ENCODE peak calls at places on chromosomes 2 and 18, in five cellular contexts. One of them, this sample, is unnamed.

GRCh38 chr18:67608909-67609308 is 92.4 kb upstream of the DSEL start:
- DNase-seq in epithelial cell of esophagus: no peak
- DNase-seq in body of pancreas: no peak
- DNase-seq in CD8-positive, alpha-beta T cell: no peak
- DNase-seq in HFF-Myc: no peak
- DNase-seq in this sample: peak; percentile 7

GRCh38 chr18:10298346-10298745 is 156.1 kb upstream of the APCDD1 start:
- DNase-seq in CD8-positive, alpha-beta T cell: no peak
- DNase-seq in body of pancreas: no peak
- DNase-seq in epithelial cell of esophagus: no peak
- DNase-seq in HFF-Myc: no peak
- DNase-seq in this sample: no peak

GRCh38 chr18:10526211-10526949 is 553 bp downstream of the NAPG start:
- DNase-seq in epithelial cell of esophagus: peak; percentile 54
- DNase-seq in CD8-positive, alpha-beta T cell: no peak
- DNase-seq in HFF-Myc: no peak
- DNase-seq in body of pancreas: peak; percentile 46
- DNase-seq in this sample: no peak

GRCh38 chr18:9578306-9578705 is 36.1 kb downstream of the PPP4R1 start:
- DNase-seq in CD8-positive, alpha-beta T cell: no peak
- DNase-seq in body of pancreas: no peak
- DNase-seq in HFF-Myc: no peak
- DNase-seq in epithelial cell of esophagus: peak; percentile 62
- DNase-seq in this sample: no peak

GRCh38 chr2:188600536-188601210 is 309.0 kb downstream of the GULP1 start:
- DNase-seq in epithelial cell of esophagus: no peak
- DNase-seq in CD8-positive, alpha-beta T cell: no peak
- DNase-seq in HFF-Myc: no peak
- DNase-seq in body of pancreas: no peak
- DNase-seq in this sample: peak; percentile 51

GRCh38 chr2:23497063-23497462 is 112.1 kb downstream of the KLHL29 start:
- DNase-seq in HFF-Myc: no peak
- DNase-seq in CD8-positive, alpha-beta T cell: no peak
- DNase-seq in epithelial cell of esophagus: peak; percentile 64
- DNase-seq in body of pancreas: no peak
- DNase-seq in this sample: no peak

GRCh38 chr2:233005096-233005495 is 8.0 kb downstream of the NGEF start:
- DNase-seq in epithelial cell of esophagus: no peak
- DNase-seq in HFF-Myc: no peak
- DNase-seq in CD8-positive, alpha-beta T cell: no peak
- DNase-seq in body of pancreas: no peak
- DNase-seq in this sample: no peak

GRCh38 chr2:104969564-104969963 is 68.3 kb upstream of the MRPS9 start:
- DNase-seq in body of pancreas: no peak
- DNase-seq in CD8-positive, alpha-beta T cell: no peak
- DNase-seq in HFF-Myc: no peak
- DNase-seq in epithelial cell of esophagus: peak; percentile 66
- DNase-seq in this sample: no peak

GRCh38 chr2:100967716-100968115 is 34.4 kb upstream of the RPL31 start:
- DNase-seq in HFF-Myc: no peak
- DNase-seq in CD8-positive, alpha-beta T cell: no peak
- DNase-seq in epithelial cell of esophagus: no peak
- DNase-seq in body of pancreas: no peak
- DNase-seq in this sample: no peak

GRCh38 chr2:236507393-236508085 is 62.1 kb upstream of the ACKR3 start:
- DNase-seq in epithelial cell of esophagus: peak; percentile 81
- DNase-seq in body of pancreas: peak; percentile 78
- DNase-seq in CD8-positive, alpha-beta T cell: peak; percentile 12
- DNase-seq in HFF-Myc: no peak
- DNase-seq in this sample: no peak

GRCh38 chr2:144201126-144201525 is 318.8 kb downstream of the ZEB2 start:
- DNase-seq in body of pancreas: no peak
- DNase-seq in epithelial cell of esophagus: peak; percentile 68
- DNase-seq in HFF-Myc: no peak
- DNase-seq in CD8-positive, alpha-beta T cell: no peak
- DNase-seq in this sample: no peak

GRCh38 chr2:137910641-137911040 is 53.6 kb upstream of the HNMT start:
- DNase-seq in CD8-positive, alpha-beta T cell: no peak
- DNase-seq in body of pancreas: no peak
- DNase-seq in epithelial cell of esophagus: peak; percentile 24
- DNase-seq in HFF-Myc: no peak
- DNase-seq in this sample: no peak

GRCh38 chr18:29123706-29124530 is 947.0 kb upstream of the CDH2 start:
- DNase-seq in body of pancreas: no peak
- DNase-seq in HFF-Myc: no peak
- DNase-seq in CD8-positive, alpha-beta T cell: no peak
- DNase-seq in epithelial cell of esophagus: peak; percentile 34
- DNase-seq in this sample: no peak

GRCh38 chr2:85577386-85578242 is at the start of gene VAMP8:
- DNase-seq in epithelial cell of esophagus: peak; percentile 91
- DNase-seq in CD8-positive, alpha-beta T cell: peak; percentile 28
- DNase-seq in body of pancreas: peak; percentile 86
- DNase-seq in HFF-Myc: no peak
- DNase-seq in this sample: no peak

GRCh38 chr2:69177785-69178636 is 165.0 kb downstream of the ANTXR1 start:
- DNase-seq in HFF-Myc: no peak
- DNase-seq in body of pancreas: peak; percentile 68
- DNase-seq in epithelial cell of esophagus: peak; percentile 94
- DNase-seq in CD8-positive, alpha-beta T cell: no peak
- DNase-seq in this sample: peak; percentile 82

GRCh38 chr18:32889620-32890593 is 117.1 kb upstream of the KLHL14 start:
- DNase-seq in epithelial cell of esophagus: no peak
- DNase-seq in body of pancreas: no peak
- DNase-seq in HFF-Myc: no peak
- DNase-seq in CD8-positive, alpha-beta T cell: no peak
- DNase-seq in this sample: no peak

GRCh38 chr2:202632682-202633081 is 2.1 kb upstream of the FAM117B start:
- DNase-seq in body of pancreas: peak; percentile 74
- DNase-seq in HFF-Myc: no peak
- DNase-seq in epithelial cell of esophagus: no peak
- DNase-seq in CD8-positive, alpha-beta T cell: no peak
- DNase-seq in this sample: no peak

GRCh38 chr2:121279476-121279875 is 5.5 kb downstream of the TFCP2L1 start:
- DNase-seq in epithelial cell of esophagus: no peak
- DNase-seq in HFF-Myc: no peak
- DNase-seq in body of pancreas: no peak
- DNase-seq in CD8-positive, alpha-beta T cell: no peak
- DNase-seq in this sample: no peak

GRCh38 chr2:182593394-182593707 is 122.7 kb upstream of the DNAJC10 start:
- DNase-seq in body of pancreas: no peak
- DNase-seq in HFF-Myc: peak; percentile 78
- DNase-seq in CD8-positive, alpha-beta T cell: no peak
- DNase-seq in epithelial cell of esophagus: peak; percentile 69
- DNase-seq in this sample: peak; percentile 46

GRCh38 chr2:239305222-239305575 is 95.6 kb downstream of the HDAC4 start:
- DNase-seq in body of pancreas: no peak
- DNase-seq in HFF-Myc: no peak
- DNase-seq in epithelial cell of esophagus: no peak
- DNase-seq in CD8-positive, alpha-beta T cell: no peak
- DNase-seq in this sample: no peak

GRCh38 chr18:27656167-27656778 is 471.2 kb upstream of the CHST9 start:
- DNase-seq in CD8-positive, alpha-beta T cell: no peak
- DNase-seq in HFF-Myc: no peak
- DNase-seq in body of pancreas: no peak
- DNase-seq in epithelial cell of esophagus: peak; percentile 88
- DNase-seq in this sample: no peak

GRCh38 chr2:207385903-207386302 is 143.9 kb upstream of the CREB1 start:
- DNase-seq in CD8-positive, alpha-beta T cell: no peak
- DNase-seq in body of pancreas: no peak
- DNase-seq in HFF-Myc: no peak
- DNase-seq in epithelial cell of esophagus: peak; percentile 66
- DNase-seq in this sample: peak; percentile 48

GRCh38 chr2:45595724-45596435 is 15.2 kb downstream of the SRBD1 start:
- DNase-seq in epithelial cell of esophagus: peak; percentile 74
- DNase-seq in HFF-Myc: no peak
- DNase-seq in CD8-positive, alpha-beta T cell: no peak
- DNase-seq in body of pancreas: peak; percentile 44
- DNase-seq in this sample: no peak

GRCh38 chr18:3455090-3455640 is 5.2 kb downstream of the TGIF1 start:
- DNase-seq in CD8-positive, alpha-beta T cell: no peak
- DNase-seq in epithelial cell of esophagus: no peak
- DNase-seq in body of pancreas: no peak
- DNase-seq in HFF-Myc: no peak
- DNase-seq in this sample: no peak

GRCh38 chr18:80244956-80245730 is 2.2 kb downstream of the PARD6G start:
- DNase-seq in epithelial cell of esophagus: no peak
- DNase-seq in CD8-positive, alpha-beta T cell: no peak
- DNase-seq in body of pancreas: no peak
- DNase-seq in HFF-Myc: no peak
- DNase-seq in this sample: no peak

GRCh38 chr2:26846881-26847662 is 860 bp upstream of the DPYSL5 start:
- DNase-seq in HFF-Myc: no peak
- DNase-seq in CD8-positive, alpha-beta T cell: no peak
- DNase-seq in body of pancreas: no peak
- DNase-seq in epithelial cell of esophagus: no peak
- DNase-seq in this sample: no peak

GRCh38 chr2:120825370-120826259 is 89.9 kb downstream of the GLI2 start:
- DNase-seq in CD8-positive, alpha-beta T cell: no peak
- DNase-seq in epithelial cell of esophagus: peak; percentile 46
- DNase-seq in body of pancreas: no peak
- DNase-seq in HFF-Myc: peak; percentile 80
- DNase-seq in this sample: peak; percentile 78

GRCh38 chr2:183037660-183038340 is 457 bp downstream of the NCKAP1 start:
- DNase-seq in epithelial cell of esophagus: peak; percentile 30
- DNase-seq in CD8-positive, alpha-beta T cell: peak; percentile 5
- DNase-seq in HFF-Myc: no peak
- DNase-seq in body of pancreas: no peak
- DNase-seq in this sample: no peak

GRCh38 chr2:47401789-47402554 is 984 bp upstream of the MSH2 start:
- DNase-seq in HFF-Myc: no peak
- DNase-seq in CD8-positive, alpha-beta T cell: no peak
- DNase-seq in body of pancreas: no peak
- DNase-seq in epithelial cell of esophagus: no peak
- DNase-seq in this sample: no peak

GRCh38 chr2:45003586-45004568 is 5.4 kb downstream of the SIX2 start:
- DNase-seq in CD8-positive, alpha-beta T cell: no peak
- DNase-seq in HFF-Myc: no peak
- DNase-seq in body of pancreas: no peak
- DNase-seq in epithelial cell of esophagus: no peak
- DNase-seq in this sample: no peak

GRCh38 chr2:64998658-64999061 is 9.5 kb downstream of the SLC1A4 start:
- DNase-seq in body of pancreas: no peak
- DNase-seq in HFF-Myc: no peak
- DNase-seq in CD8-positive, alpha-beta T cell: no peak
- DNase-seq in epithelial cell of esophagus: no peak
- DNase-seq in this sample: peak; percentile 21

GRCh38 chr18:74512321-74513053 is 16.3 kb downstream of the CNDP2 start:
- DNase-seq in CD8-positive, alpha-beta T cell: no peak
- DNase-seq in body of pancreas: no peak
- DNase-seq in epithelial cell of esophagus: no peak
- DNase-seq in HFF-Myc: no peak
- DNase-seq in this sample: no peak

GRCh38 chr2:46296840-46297545 is at the start of gene EPAS1:
- DNase-seq in HFF-Myc: no peak
- DNase-seq in epithelial cell of esophagus: peak; percentile 88
- DNase-seq in body of pancreas: peak; percentile 93
- DNase-seq in CD8-positive, alpha-beta T cell: peak; percentile 65
- DNase-seq in this sample: peak; percentile 43

GRCh38 chr2:216829533-216829932 is 30.3 kb downstream of the TNP1 start:
- DNase-seq in CD8-positive, alpha-beta T cell: no peak
- DNase-seq in HFF-Myc: peak; percentile 15
- DNase-seq in epithelial cell of esophagus: peak; percentile 25
- DNase-seq in body of pancreas: peak; percentile 74
- DNase-seq in this sample: no peak

GRCh38 chr2:215499330-215499729 is 63.5 kb upstream of the FN1 start:
- DNase-seq in body of pancreas: no peak
- DNase-seq in epithelial cell of esophagus: no peak
- DNase-seq in CD8-positive, alpha-beta T cell: no peak
- DNase-seq in HFF-Myc: no peak
- DNase-seq in this sample: no peak

GRCh38 chr18:48621240-48621639 is 82.4 kb downstream of the CTIF start:
- DNase-seq in HFF-Myc: peak; percentile 47
- DNase-seq in epithelial cell of esophagus: peak; percentile 74
- DNase-seq in CD8-positive, alpha-beta T cell: no peak
- DNase-seq in body of pancreas: no peak
- DNase-seq in this sample: peak; percentile 59

GRCh38 chr2:170966648-170967396 is 37.8 kb downstream of the GORASP2 start:
- DNase-seq in body of pancreas: no peak
- DNase-seq in HFF-Myc: no peak
- DNase-seq in CD8-positive, alpha-beta T cell: no peak
- DNase-seq in epithelial cell of esophagus: no peak
- DNase-seq in this sample: no peak
- TF ChIP-seq CTCF in body of pancreas: no peak
- TF ChIP-seq CTCF in HFF-Myc: peak; percentile 18
- TF ChIP-seq CTCF in CD8-positive, alpha-beta T cell: no peak
- TF ChIP-seq CTCF in epithelial cell of esophagus: no peak
- TF ChIP-seq CTCF in this sample: peak; percentile 31

GRCh38 chr2:234950435-234950729 is 1.4 kb upstream of the SH3BP4 start:
- DNase-seq in CD8-positive, alpha-beta T cell: no peak
- DNase-seq in body of pancreas: no peak
- DNase-seq in HFF-Myc: no peak
- DNase-seq in epithelial cell of esophagus: no peak
- DNase-seq in this sample: no peak
- H3K4me3 ChIP-seq in CD8-positive, alpha-beta T cell: no peak overlapping the region
- H3K4me3 ChIP-seq in body of pancreas: no peak overlapping the region
- H3K4me3 ChIP-seq in HFF-Myc: no peak overlapping the region
- H3K4me3 ChIP-seq in epithelial cell of esophagus: no peak overlapping the region
- H3K4me3 ChIP-seq in this sample: no peak overlapping the region

GRCh38 chr2:180952731-180953336 is 27.6 kb upstream of the UBE2E3 start:
- DNase-seq in CD8-positive, alpha-beta T cell: no peak
- DNase-seq in body of pancreas: no peak
- DNase-seq in HFF-Myc: no peak
- DNase-seq in epithelial cell of esophagus: no peak
- DNase-seq in this sample: no peak

GRCh38 chr2:180947208-180947689 is 33.2 kb upstream of the UBE2E3 start:
- DNase-seq in body of pancreas: no peak
- DNase-seq in CD8-positive, alpha-beta T cell: no peak
- DNase-seq in epithelial cell of esophagus: no peak
- DNase-seq in HFF-Myc: no peak
- DNase-seq in this sample: no peak

GRCh38 chr2:180953550-180953949 is 26.9 kb upstream of the UBE2E3 start:
- DNase-seq in epithelial cell of esophagus: no peak
- DNase-seq in HFF-Myc: no peak
- DNase-seq in body of pancreas: no peak
- DNase-seq in CD8-positive, alpha-beta T cell: no peak
- DNase-seq in this sample: no peak

GRCh38 chr2:180952082-180952481 is 28.3 kb upstream of the UBE2E3 start:
- DNase-seq in CD8-positive, alpha-beta T cell: no peak
- DNase-seq in epithelial cell of esophagus: no peak
- DNase-seq in body of pancreas: no peak
- DNase-seq in HFF-Myc: no peak
- DNase-seq in this sample: no peak
- TF ChIP-seq CTCF in CD8-positive, alpha-beta T cell: no peak
- TF ChIP-seq CTCF in epithelial cell of esophagus: no peak
- TF ChIP-seq CTCF in body of pancreas: no peak
- TF ChIP-seq CTCF in HFF-Myc: no peak
- TF ChIP-seq CTCF in this sample: no peak

DNA sequence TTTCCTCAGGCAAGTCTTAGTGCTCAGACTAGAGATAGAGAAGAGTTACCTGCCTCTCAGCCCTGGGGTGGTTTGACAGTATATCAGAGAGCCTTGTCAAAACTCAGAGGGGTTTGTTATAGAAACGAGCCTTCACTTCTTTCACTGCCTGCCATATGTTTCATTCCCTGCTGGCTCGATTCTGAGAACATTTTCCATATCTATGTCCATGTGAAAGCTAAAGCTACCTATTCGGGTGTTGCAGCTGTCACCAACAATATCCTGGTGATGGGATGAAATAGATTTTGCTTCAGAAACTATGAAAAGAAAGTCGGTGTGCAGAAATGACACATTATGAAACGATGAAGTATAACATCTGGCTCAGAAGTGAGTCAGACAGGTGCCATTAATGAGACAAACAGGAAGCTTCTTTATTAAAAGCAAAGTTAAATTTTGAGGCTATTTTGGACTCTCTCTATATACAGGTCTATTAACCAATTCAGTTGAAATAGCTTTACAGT is 56.1 kb upstream of the TANK start:
- DNase-seq in epithelial cell of esophagus: peak; percentile 66
- DNase-seq in CD8-positive, alpha-beta T cell: no peak
- DNase-seq in HFF-Myc: peak; percentile 16
- DNase-seq in body of pancreas: no peak
- DNase-seq in this sample: no peak
- H3K4me3 ChIP-seq in epithelial cell of esophagus: no peak overlapping the region
- H3K4me3 ChIP-seq in CD8-positive, alpha-beta T cell: no peak overlapping the region
- H3K4me3 ChIP-seq in HFF-Myc: no peak overlapping the region
- H3K4me3 ChIP-seq in body of pancreas: no peak overlapping the region
- H3K4me3 ChIP-seq in this sample: no peak overlapping the region

This sample was measured in AG04450.